ENCODE peak calls at places on chromosomes 11 and 22, in seven cellular contexts. A is pancreas; N is stimulated activated CD4-positive, alpha-beta T cell treated with anti-CD3 and anti-CD28 coated beads, Interleukin-12 subunit alpha, Interleukin-12 subunit beta, amount 100 ng/mL, for 48 hours; X is kidney epithelial cell; G is omental fat pad; Q is mesothelial cell of epicardium; U is dorsolateral prefrontal cortex. Y is an unnamed sample.

GRCh38 chr22:25900880-25901279 is 158.9 kb downstream of the MYO18B start:
- DNase-seq in A (no peak), N (no peak), X (no peak), G (no peak), Q (no peak), U (peak), Y (peak)

GRCh38 chr22:21570398-21570797 is 2.9 kb downstream of the UBE2L3 start:
- DNase-seq in A (no peak), N (no peak), X (no peak), G (no peak), Q (no peak), U (no peak), Y (no peak)

GRCh38 chr11:46353706-46354105 is 6.4 kb downstream of the DGKZ start:
- DNase-seq in A (no peak), N (no peak), X (no peak), G (no peak), Q (no peak), U (no peak), Y (no peak)

GRCh38 chr11:9293646-9294045 is 20.7 kb downstream of the TMEM41B start:
- DNase-seq in A (no peak), N (no peak), X (no peak), G (no peak), Q (no peak), U (no peak), Y (no peak)

GRCh38 chr22:18057568-18058209 is 20.1 kb upstream of the PEX26 start:
- DNase-seq in A (peak), N (no peak), X (peak), G (peak), Q (no peak), U (peak), Y (peak)

GRCh38 chr11:78657441-78657840 is 82.8 kb upstream of the NARS2 start:
- DNase-seq in A (no peak), N (no peak), X (no peak), G (no peak), Q (no peak), U (no peak), Y (no peak)

GRCh38 chr11:126169291-126169690 is 42.2 kb downstream of the RPUSD4 start:
- DNase-seq in A (no peak), N (no peak), X (no peak), G (no peak), Q (no peak), U (no peak), Y (no peak)

GRCh38 chr11:14234446-14234845 is 124.5 kb downstream of the RRAS2 start:
- DNase-seq in A (no peak), N (no peak), X (no peak), G (no peak), Q (no peak), U (no peak), Y (no peak)

GRCh38 chr22:35631597-35631996 is 14.5 kb upstream of the MB start:
- DNase-seq in A (no peak), N (peak), X (no peak), G (no peak), Q (no peak), U (no peak), Y (no peak)

GRCh38 chr11:1548221-1549070 is 23.6 kb downstream of the DUSP8 start:
- DNase-seq in A (peak), N (no peak), X (no peak), G (no peak), Q (no peak), U (peak), Y (peak)

GRCh38 chr11:61079416-61080150 is 22.7 kb upstream of the CD5 start:
- DNase-seq in A (no peak), N (no peak), X (no peak), G (no peak), Q (no peak), U (no peak), Y (no peak)

GRCh38 chr11:92707173-92707619 is 262.3 kb upstream of the MTNR1B start:
- DNase-seq in A (no peak), N (no peak), X (no peak), G (no peak), Q (no peak), U (no peak), Y (no peak)

GRCh38 chr11:124763156-124763947 is 1.3 kb upstream of the ESAM start:
- DNase-seq in A (peak), N (peak), X (no peak), G (peak), Q (peak), U (peak), Y (peak)

GRCh38 chr22:39092111-39092867 is 4.8 kb upstream of the APOBEC3H start:
- DNase-seq in A (no peak), N (peak), X (no peak), G (no peak), Q (no peak), U (no peak), Y (no peak)

GRCh38 chr11:87722756-87723599 is 452.3 kb downstream of the RAB38 start:
- DNase-seq in A (no peak), N (no peak), X (no peak), G (no peak), Q (no peak), U (peak), Y (no peak)

GRCh38 chr22:36727927-36728488 is 24.5 kb upstream of the CACNG2 start:
- DNase-seq in A (no peak), N (no peak), X (no peak), G (no peak), Q (no peak), U (no peak), Y (no peak)

GRCh38 chr11:78886616-78887015 is 312.0 kb upstream of the NARS2 start:
- DNase-seq in A (no peak), N (no peak), X (no peak), G (no peak), Q (no peak), U (no peak), Y (no peak)

GRCh38 chr11:27081056-27081455 is 40.4 kb downstream of the BBOX1 start:
- DNase-seq in A (no peak), N (no peak), X (no peak), G (no peak), Q (no peak), U (no peak), Y (no peak)

GRCh38 chr11:75420224-75421034 is 12.6 kb downstream of the KLHL35 start:
- DNase-seq in A (no peak), N (no peak), X (no peak), G (no peak), Q (no peak), U (no peak), Y (no peak)

GRCh38 chr11:19996591-19996990 is 163.7 kb downstream of the DBX1 start:
- DNase-seq in A (no peak), N (no peak), X (no peak), G (no peak), Q (no peak), U (no peak), Y (no peak)

GRCh38 chr22:46500201-46500600 is 37.2 kb downstream of the CELSR1 start:
- DNase-seq in A (no peak), N (no peak), X (no peak), G (no peak), Q (no peak), U (no peak), Y (no peak)

GRCh38 chr11:65644837-65645236 is 6.9 kb downstream of the SIPA1 start:
- DNase-seq in A (no peak), N (no peak), X (no peak), G (no peak), Q (no peak), U (no peak), Y (no peak)

GRCh38 chr22:20232237-20232598 is 35.9 kb downstream of the RTN4R start:
- DNase-seq in A (no peak), N (no peak), X (no peak), G (no peak), Q (no peak), U (no peak), Y (no peak)

GRCh38 chr11:74171630-74172465 is 759 bp downstream of the PPME1 start:
- DNase-seq in A (no peak), N (no peak), X (no peak), G (no peak), Q (no peak), U (no peak), Y (peak)

GRCh38 chr11:104609297-104609696 is 289.0 kb downstream of the CASP12 start:
- DNase-seq in A (peak), N (peak), X (no peak), G (no peak), Q (no peak), U (peak), Y (peak)

GRCh38 chr22:36773935-36774334 is 2.0 kb downstream of the IFT27 start:
- DNase-seq in A (no peak), N (no peak), X (no peak), G (no peak), Q (no peak), U (no peak), Y (peak)

GRCh38 chr11:128891912-128892398 is 799 bp downstream of the KCNJ5 start:
- DNase-seq in A (peak), N (no peak), X (no peak), G (no peak), Q (no peak), U (no peak), Y (no peak)

GRCh38 chr22:48228468-48228867 is 1466.0 kb downstream of the TBC1D22A start:
- DNase-seq in A (no peak), N (no peak), X (no peak), G (no peak), Q (no peak), U (no peak), Y (no peak)

GRCh38 chr11:44792171-44792570 is 65.4 kb downstream of the TSPAN18 start:
- DNase-seq in A (no peak), N (no peak), X (no peak), G (no peak), Q (no peak), U (no peak), Y (no peak)

GRCh38 chr22:46027219-46028068 is 50.5 kb upstream of the WNT7B start:
- DNase-seq in A (peak), N (no peak), X (no peak), G (peak), Q (no peak), U (peak), Y (peak)

GRCh38 chr11:113193077-113193476 is 121.3 kb upstream of the TTC12 start:
- DNase-seq in A (no peak), N (no peak), X (no peak), G (no peak), Q (no peak), U (no peak), Y (no peak)

GRCh38 chr11:10728779-10729472 is 22.1 kb upstream of the CTR9 start:
- DNase-seq in A (no peak), N (no peak), X (no peak), G (no peak), Q (peak), U (no peak), Y (no peak)